ENCODE peak calls at places on chromosome 19, in five cellular contexts. One of them, this sample, is unnamed.
A peak's percentile ranks its signal among the peaks of the same experiment; 100 is the strongest.

GRCh38 chr19:55368701-55369563 is 1.3 kb downstream of the IL11 start:
- DNase-seq in GM12864: no peak
- DNase-seq in fibroblast of pulmonary artery: peak; percentile 41
- DNase-seq in GM12891: no peak
- DNase-seq in T-helper 17 cell: no peak
- DNase-seq in this sample: no peak

GRCh38 chr19:13102666-13103584 is at the start of gene LYL1:
- DNase-seq in GM12864: no peak
- DNase-seq in fibroblast of pulmonary artery: peak; percentile 65
- DNase-seq in GM12891: no peak
- DNase-seq in T-helper 17 cell: peak; percentile 36
- DNase-seq in this sample: no peak

GRCh38 chr19:39342647-39343305 is 555 bp downstream of the SAMD4B start:
- DNase-seq in GM12864: no peak
- DNase-seq in fibroblast of pulmonary artery: no peak
- DNase-seq in GM12891: no peak
- DNase-seq in T-helper 17 cell: no peak
- DNase-seq in this sample: no peak

GRCh38 chr19:7417671-7418324 is 69.1 kb downstream of the ARHGEF18 start:
- DNase-seq in GM12864: no peak
- DNase-seq in fibroblast of pulmonary artery: peak; percentile 36
- DNase-seq in GM12891: no peak
- DNase-seq in T-helper 17 cell: no peak
- DNase-seq in this sample: no peak

GRCh38 chr19:50969413-50969760 is at the start of gene KLK6:
- DNase-seq in GM12864: no peak
- DNase-seq in fibroblast of pulmonary artery: no peak
- DNase-seq in GM12891: no peak
- DNase-seq in T-helper 17 cell: no peak
- DNase-seq in this sample: no peak

GRCh38 chr19:3773814-3774515 is 1.9 kb upstream of the RAX2 start:
- DNase-seq in GM12864: no peak
- DNase-seq in fibroblast of pulmonary artery: no peak
- DNase-seq in GM12891: no peak
- DNase-seq in T-helper 17 cell: no peak
- DNase-seq in this sample: no peak

GRCh38 chr19:16951529-16951928 is 62.7 kb downstream of the F2RL3 start:
- DNase-seq in GM12864: no peak
- DNase-seq in fibroblast of pulmonary artery: no peak
- DNase-seq in GM12891: no peak
- DNase-seq in T-helper 17 cell: no peak
- DNase-seq in this sample: no peak

GRCh38 chr19:996051-996838 is 4.0 kb upstream of the GRIN3B start:
- DNase-seq in GM12864: no peak
- DNase-seq in fibroblast of pulmonary artery: peak; percentile 57
- DNase-seq in GM12891: peak; percentile 69
- DNase-seq in T-helper 17 cell: peak; percentile 59
- DNase-seq in this sample: no peak

GRCh38 chr19:13396256-13397080 is 109.8 kb downstream of the CACNA1A start:
- DNase-seq in GM12864: no peak
- DNase-seq in fibroblast of pulmonary artery: peak; percentile 85
- DNase-seq in GM12891: no peak
- DNase-seq in T-helper 17 cell: no peak
- DNase-seq in this sample: no peak

GRCh38 chr19:14476663-14477401 is 1.7 kb upstream of the PTGER1 start:
- DNase-seq in GM12864: no peak
- DNase-seq in fibroblast of pulmonary artery: peak; percentile 79
- DNase-seq in GM12891: no peak
- DNase-seq in T-helper 17 cell: no peak
- DNase-seq in this sample: no peak

GRCh38 chr19:33805840-33806433 is 9.3 kb downstream of the KCTD15 start:
- DNase-seq in GM12864: no peak
- DNase-seq in fibroblast of pulmonary artery: no peak
- DNase-seq in GM12891: no peak
- DNase-seq in T-helper 17 cell: no peak
- DNase-seq in this sample: no peak

GRCh38 chr19:4694211-4694987 is 24.3 kb upstream of the MYDGF start:
- DNase-seq in GM12864: no peak
- DNase-seq in fibroblast of pulmonary artery: peak; percentile 91
- DNase-seq in GM12891: no peak
- DNase-seq in T-helper 17 cell: no peak
- DNase-seq in this sample: peak; percentile 57

GRCh38 chr19:48413879-48414623 is 20.6 kb downstream of the GRIN2D start:
- DNase-seq in GM12864: no peak
- DNase-seq in fibroblast of pulmonary artery: no peak
- DNase-seq in GM12891: no peak
- DNase-seq in T-helper 17 cell: no peak
- DNase-seq in this sample: no peak

GRCh38 chr19:43474986-43475705 is 9.7 kb upstream of the LYPD3 start:
- DNase-seq in GM12864: peak; percentile 31
- DNase-seq in fibroblast of pulmonary artery: peak; percentile 93
- DNase-seq in GM12891: peak; percentile 92
- DNase-seq in T-helper 17 cell: peak; percentile 93
- DNase-seq in this sample: peak; percentile 51

GRCh38 chr19:18204394-18205179 is 745 bp upstream of the RAB3A start:
- DNase-seq in GM12864: no peak
- DNase-seq in fibroblast of pulmonary artery: no peak
- DNase-seq in GM12891: no peak
- DNase-seq in T-helper 17 cell: no peak
- DNase-seq in this sample: no peak

GRCh38 chr19:5627395-5627904 is 4.6 kb downstream of the SAFB start:
- DNase-seq in GM12864: peak; percentile 56
- DNase-seq in fibroblast of pulmonary artery: no peak
- DNase-seq in GM12891: peak; percentile 35
- DNase-seq in T-helper 17 cell: no peak
- DNase-seq in this sample: no peak

GRCh38 chr19:8363803-8364771 is at the start of gene ANGPTL4:
- DNase-seq in GM12864: no peak
- DNase-seq in fibroblast of pulmonary artery: peak; percentile 88
- DNase-seq in GM12891: no peak
- DNase-seq in T-helper 17 cell: peak; percentile 16
- DNase-seq in this sample: no peak

GRCh38 chr19:30111456-30111855 is 169.4 kb downstream of the URI1 start:
- DNase-seq in GM12864: no peak
- DNase-seq in fibroblast of pulmonary artery: no peak
- DNase-seq in GM12891: no peak
- DNase-seq in T-helper 17 cell: no peak
- DNase-seq in this sample: no peak

GRCh38 chr19:1935484-1936208 is 5.3 kb upstream of the CSNK1G2 start:
- DNase-seq in GM12864: no peak
- DNase-seq in fibroblast of pulmonary artery: peak; percentile 84
- DNase-seq in GM12891: no peak
- DNase-seq in T-helper 17 cell: no peak
- DNase-seq in this sample: no peak

GRCh38 chr19:3494051-3494450 is 6.4 kb downstream of the DOHH start:
- DNase-seq in GM12864: no peak
- DNase-seq in fibroblast of pulmonary artery: no peak
- DNase-seq in GM12891: peak; percentile 84
- DNase-seq in T-helper 17 cell: no peak
- DNase-seq in this sample: no peak

GRCh38 chr19:15631817-15632216 is 8.9 kb upstream of the CYP4F3 start:
- DNase-seq in GM12864: no peak
- DNase-seq in fibroblast of pulmonary artery: no peak
- DNase-seq in GM12891: peak; percentile 24
- DNase-seq in T-helper 17 cell: peak; percentile 24
- DNase-seq in this sample: no peak

GRCh38 chr19:38441660-38442348 is 8.3 kb downstream of the RYR1 start:
- DNase-seq in GM12864: no peak
- DNase-seq in fibroblast of pulmonary artery: peak; percentile 8
- DNase-seq in GM12891: no peak
- DNase-seq in T-helper 17 cell: no peak
- DNase-seq in this sample: no peak

GRCh38 chr19:4058696-4059492 is 7.8 kb downstream of the ZBTB7A start:
- DNase-seq in GM12864: no peak
- DNase-seq in fibroblast of pulmonary artery: no peak
- DNase-seq in GM12891: no peak
- DNase-seq in T-helper 17 cell: no peak
- DNase-seq in this sample: no peak

GRCh38 chr19:29598496-29598895 is 7.6 kb upstream of the POP4 start:
- DNase-seq in GM12864: no peak
- DNase-seq in fibroblast of pulmonary artery: no peak
- DNase-seq in GM12891: no peak
- DNase-seq in T-helper 17 cell: no peak
- DNase-seq in this sample: no peak

GRCh38 chr19:19121371-19121770 is 16.9 kb downstream of the TMEM161A start:
- DNase-seq in GM12864: no peak
- DNase-seq in fibroblast of pulmonary artery: no peak
- DNase-seq in GM12891: no peak
- DNase-seq in T-helper 17 cell: no peak
- DNase-seq in this sample: no peak

GRCh38 chr19:44753932-44754742 is 5.6 kb downstream of the BCL3 start:
- DNase-seq in GM12864: no peak
- DNase-seq in fibroblast of pulmonary artery: peak; percentile 90
- DNase-seq in GM12891: peak; percentile 63
- DNase-seq in T-helper 17 cell: peak; percentile 47
- DNase-seq in this sample: peak; percentile 74

GRCh38 chr19:34220472-34221063 is 33.8 kb upstream of the GARRE1 start:
- DNase-seq in GM12864: no peak
- DNase-seq in fibroblast of pulmonary artery: peak; percentile 81
- DNase-seq in GM12891: no peak
- DNase-seq in T-helper 17 cell: peak; percentile 28
- DNase-seq in this sample: peak; percentile 64

GRCh38 chr19:5290336-5291262 is 50.0 kb downstream of the PTPRS start:
- DNase-seq in GM12864: no peak
- DNase-seq in fibroblast of pulmonary artery: no peak
- DNase-seq in GM12891: no peak
- DNase-seq in T-helper 17 cell: no peak
- DNase-seq in this sample: no peak

GRCh38 chr19:15469513-15470297 is 5.4 kb upstream of the RASAL3 start:
- DNase-seq in GM12864: no peak
- DNase-seq in fibroblast of pulmonary artery: no peak
- DNase-seq in GM12891: no peak
- DNase-seq in T-helper 17 cell: no peak
- DNase-seq in this sample: no peak

GRCh38 chr19:7506385-7507328 is 9.2 kb upstream of the ZNF358 start:
- DNase-seq in GM12864: no peak
- DNase-seq in fibroblast of pulmonary artery: peak; percentile 89
- DNase-seq in GM12891: no peak
- DNase-seq in T-helper 17 cell: no peak
- DNase-seq in this sample: no peak